ENCODE peak calls at places on chromosomes 16 and 17, in ten cellular contexts. T is GM23338, U is H9, R is Karpas-422, Y is K562, H is OCI-LY7, C is H1, F is fibroblast of lung, G is HCT116, K is neural progenitor cell. B is an unnamed sample.

GRCh38 chr16:27689711-27690110 is 139.8 kb downstream of the KATNIP start:
- DNase-seq in Y (no peak), T (no peak), K (no peak), R (no peak), G (no peak), F (no peak), U (no peak), H (no peak), C (no peak), B (no peak)

GRCh38 chr16:78961464-78961863 is 639.1 kb downstream of the MAF start:
- DNase-seq in G (no peak), R (peak), K (no peak), C (no peak), H (peak), F (no peak), Y (no peak), U (no peak), T (no peak), B (no peak)

GRCh38 chr17:48011405-48012150 is 26.0 kb downstream of the COPZ2 start:
- DNase-seq in K (peak), C (no peak), H (peak), Y (peak), G (peak), R (peak), F (peak), U (peak), T (peak), B (no peak)

GRCh38 chr17:76132574-76133338 is 8.3 kb downstream of the FOXJ1 start:
- DNase-seq in C (peak), Y (no peak), K (peak), T (peak), F (no peak), G (peak), U (peak), H (no peak), R (no peak), B (peak)

GRCh38 chr17:40209404-40210093 is 9.6 kb upstream of the WIPF2 start:
- DNase-seq in T (no peak), R (no peak), H (no peak), K (no peak), G (no peak), U (no peak), F (no peak), Y (no peak), C (no peak), B (peak)

GRCh38 chr17:82950525-82951102 is 110.8 kb upstream of the ZNF750 start:
- DNase-seq in Y (no peak), C (no peak), H (no peak), R (no peak), G (no peak), U (no peak), F (no peak), K (no peak), T (no peak), B (no peak)

GRCh38 chr16:27465483-27465879 is 63.5 kb downstream of the IL21R start:
- DNase-seq in G (no peak), R (no peak), H (no peak), C (no peak), Y (no peak), T (no peak), K (no peak), F (no peak), U (no peak), B (no peak)

GRCh38 chr17:38969281-38969680 is 2.1 kb upstream of the FBXO47 start:
- DNase-seq in C (no peak), G (no peak), R (no peak), T (no peak), H (no peak), U (no peak), K (no peak), Y (no peak), F (no peak), B (no peak)

GRCh38 chr16:28218109-28218508 is 6.3 kb upstream of the XPO6 start:
- DNase-seq in H (peak), K (peak), T (peak), G (peak), Y (peak), F (peak), C (no peak), R (peak), U (peak), B (peak)

GRCh38 chr16:49936791-49937190 is 80.9 kb upstream of the ZNF423 start:
- DNase-seq in T (no peak), K (no peak), Y (no peak), C (no peak), F (no peak), U (no peak), G (no peak), R (no peak), H (no peak), B (peak)

GRCh38 chr17:48563385-48563838 is 14.7 kb downstream of the HOXB4 start:
- DNase-seq in K (no peak), C (no peak), G (no peak), Y (no peak), U (no peak), T (no peak), H (no peak), F (peak), R (no peak), B (no peak)

GRCh38 chr17:27560668-27561067 is 70.3 kb upstream of the LGALS9 start:
- DNase-seq in K (no peak), F (peak), U (no peak), R (no peak), Y (no peak), G (no peak), H (no peak), C (no peak), T (no peak), B (no peak)

GRCh38 chr17:6439951-6440350 is 4.3 kb upstream of the PIMREG start:
- DNase-seq in U (no peak), F (no peak), H (no peak), Y (no peak), R (no peak), C (no peak), T (peak), G (no peak), K (peak), B (no peak)

GRCh38 chr17:66088173-66088572 is 103.8 kb downstream of the CEP112 start:
- DNase-seq in Y (no peak), C (no peak), F (no peak), T (no peak), U (no peak), K (no peak), H (no peak), G (no peak), R (no peak), B (no peak)

GRCh38 chr17:12637015-12637414 is 28.7 kb upstream of the MYOCD start:
- DNase-seq in G (no peak), H (no peak), U (no peak), Y (no peak), F (peak), R (peak), T (no peak), K (no peak), C (peak), B (peak)

GRCh38 chr17:31309525-31309924 is 4.3 kb downstream of the EVI2B start:
- DNase-seq in H (peak), U (no peak), T (no peak), R (peak), C (no peak), F (no peak), Y (no peak), G (no peak), K (no peak), B (no peak)

GRCh38 chr17:40915199-40915661 is 22.2 kb downstream of the KRT23 start:
- DNase-seq in Y (no peak), T (no peak), F (peak), C (no peak), R (no peak), H (no peak), K (no peak), U (no peak), G (peak), B (peak)

GRCh38 chr17:58096892-58097291 is 13.7 kb downstream of the DYNLL2 start:
- DNase-seq in K (no peak), U (no peak), F (no peak), G (no peak), T (peak), R (no peak), Y (no peak), C (no peak), H (no peak), B (peak)

GRCh38 chr16:74829637-74830036 is 55.0 kb upstream of the FA2H start:
- DNase-seq in H (no peak), F (peak), K (no peak), Y (no peak), U (no peak), G (no peak), C (no peak), T (no peak), R (no peak), B (no peak)

GRCh38 chr16:13194766-13195165 is 293.4 kb downstream of the SHISA9 start:
- DNase-seq in C (no peak), T (no peak), G (no peak), F (no peak), Y (no peak), R (no peak), U (no peak), K (no peak), H (no peak), B (no peak)

GRCh38 chr17:83109793-83110645 is 30.6 kb downstream of the METRNL start:
- DNase-seq in G (peak), U (no peak), T (no peak), K (no peak), H (no peak), R (no peak), F (peak), C (no peak), Y (no peak), B (peak)

DNA sequence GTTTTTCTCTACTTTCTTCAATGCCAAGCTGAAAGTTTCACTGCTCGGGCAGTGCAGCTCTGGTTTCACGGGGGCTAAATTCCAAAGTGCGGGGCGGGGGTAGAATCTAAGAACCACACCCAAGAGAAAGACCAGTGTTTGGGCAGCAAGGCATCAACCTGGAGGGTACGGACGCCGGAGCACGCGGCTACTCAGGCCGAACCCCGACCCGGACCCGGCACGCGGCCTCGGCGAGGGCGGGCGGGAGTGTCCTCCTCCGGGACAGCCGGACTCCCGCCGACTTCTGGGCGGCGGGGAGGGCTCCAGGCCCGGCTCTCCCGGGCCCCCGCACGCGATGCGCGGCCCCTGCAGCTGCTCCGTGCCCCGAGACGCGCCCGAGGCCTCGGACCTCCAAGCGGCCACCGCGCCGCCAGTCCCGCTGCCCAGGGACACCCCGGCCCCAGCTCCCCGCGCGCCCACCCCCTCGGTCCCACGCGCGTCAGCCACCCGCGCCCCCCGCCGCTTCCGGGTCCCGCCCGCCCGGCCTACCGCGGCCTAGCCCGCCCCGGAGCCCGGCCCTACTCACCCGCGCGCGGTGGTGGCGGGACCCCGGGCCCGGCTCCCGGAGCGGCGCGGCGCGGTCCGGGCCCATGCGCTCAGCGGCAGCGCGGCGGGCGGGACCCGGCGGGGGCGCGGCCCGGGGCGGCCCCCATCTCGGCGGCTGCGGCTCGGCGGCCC is 561 bp downstream of the AXIN1 start:
- DNase-seq in F (peak), Y (no peak), K (peak), C (no peak), H (no peak), T (peak), G (no peak), U (no peak), R (peak), B (no peak)
- H3K4me2 ChIP-seq in F (peak), Y (peak), K (peak), C (peak), H (peak), T (peak), G (peak), U (peak), R (peak), B (peak)

DNA sequence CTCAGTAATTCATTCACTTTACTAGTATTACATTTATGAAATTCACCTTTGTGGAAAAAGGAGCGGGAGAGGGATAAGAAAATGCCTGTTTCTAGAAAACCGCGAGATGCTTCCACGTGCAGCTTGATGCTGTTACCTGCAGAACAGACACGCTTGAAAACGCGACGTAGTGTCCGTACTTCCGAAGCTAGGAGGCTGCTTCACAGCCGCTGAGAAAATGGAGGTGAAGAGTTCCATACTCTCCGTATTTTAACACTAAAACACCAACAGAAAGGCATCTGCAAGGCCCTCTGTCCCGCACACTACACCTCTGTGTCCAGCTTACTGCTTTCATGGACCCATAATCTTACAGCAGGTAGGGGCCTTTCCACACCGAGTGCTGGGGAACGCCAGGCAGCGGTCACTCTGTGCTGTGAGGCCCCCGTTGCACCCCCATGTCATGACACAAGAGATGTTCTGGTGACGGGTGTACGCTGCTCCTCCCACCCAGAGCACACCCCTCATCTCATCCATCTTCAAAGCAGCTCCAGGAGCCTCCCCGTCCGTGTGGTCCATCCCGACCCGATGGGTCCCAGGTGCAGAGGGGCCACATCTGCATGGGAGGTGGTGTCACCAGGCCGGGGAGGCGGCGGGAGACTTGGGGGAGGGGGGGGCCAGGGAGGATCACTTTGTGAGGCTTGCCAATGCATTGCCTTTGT is 40.4 kb downstream of the USP22 start:
- DNase-seq in K (no peak), Y (no peak), R (no peak), T (no peak), U (no peak), G (no peak), C (no peak), F (no peak), H (no peak), B (no peak)
- H3K4me2 ChIP-seq in K (no peak), Y (no peak), R (no peak), T (no peak), U (no peak), G (no peak), C (no peak), F (no peak), H (no peak), B (no peak)

GRCh38 chr16:54285414-54286066 is 1.0 kb downstream of the IRX3 start:
- DNase-seq in C (no peak), T (peak), Y (no peak), R (no peak), H (no peak), G (no peak), K (peak), F (no peak), U (peak), B (no peak)
- H3K4me2 ChIP-seq in C (peak), T (peak), Y (no peak), R (no peak), H (no peak), G (no peak), K (peak), F (peak), U (peak), B (peak)

GRCh38 chr17:80941743-80942211 is 49.9 kb upstream of the CHMP6 start:
- DNase-seq in R (no peak), Y (no peak), C (no peak), K (no peak), T (no peak), U (no peak), F (peak), G (no peak), H (no peak), B (no peak)
- H3K4me2 ChIP-seq in R (no peak), Y (no peak), C (no peak), K (no peak), T (no peak), U (no peak), F (peak), G (no peak), H (no peak), B (no peak)

DNA sequence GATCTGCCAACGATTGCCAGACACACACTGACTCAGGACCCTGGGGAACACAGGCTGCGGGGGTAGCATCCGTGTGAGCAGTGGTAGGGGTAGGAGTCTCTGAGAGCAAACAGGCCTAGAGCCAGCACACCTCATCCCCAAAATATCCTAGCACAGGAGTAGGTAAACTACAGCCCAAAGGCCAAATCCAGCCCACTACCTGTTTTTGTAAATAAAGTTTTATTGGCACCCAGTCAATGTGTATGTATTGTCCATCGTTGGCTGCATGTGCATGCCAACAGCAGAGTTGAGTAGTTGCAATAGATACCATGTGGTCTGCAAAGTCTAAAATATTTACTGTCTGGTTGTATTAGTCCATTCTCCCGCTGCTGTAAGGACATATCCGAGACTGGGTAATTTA is 55.5 kb upstream of the GPRC5B start:
- DNase-seq in Y (no peak), H (no peak), T (no peak), U (no peak), G (no peak), C (no peak), K (no peak), F (no peak), R (no peak), B (no peak)
- H3K4me2 ChIP-seq in Y (no peak), H (no peak), T (no peak), U (no peak), G (no peak), C (no peak), K (no peak), F (no peak), R (no peak), B (no peak)